ENCODE peak calls at places on chromosomes 11 and 22, in eight cellular contexts. K is OCI-LY7, P is fibroblast of lung, G is AG10803, N is AG04450, V is cardiac muscle cell, O is Caco-2, E is BE2C. R is an unnamed sample.

GRCh38 chr11:40130427-40130826 is 1329.0 kb downstream of the LRRC4C start:
- DNase-seq in K (no peak), P (no peak), G (no peak), N (no peak), V (peak), O (no peak), E (peak), R (no peak)

GRCh38 chr22:28108851-28109250 is 189.8 kb upstream of the PITPNB start:
- DNase-seq in K (no peak), P (no peak), G (no peak), N (no peak), V (no peak), O (no peak), E (no peak), R (no peak)

GRCh38 chr11:114738954-114739353 is 60.6 kb downstream of the NXPE2 start:
- DNase-seq in K (peak), P (peak), G (peak), N (peak), V (peak), O (peak), E (peak), R (peak)

GRCh38 chr22:20380486-20380885 is 13.5 kb upstream of the ZNF74 start:
- DNase-seq in K (no peak), P (no peak), G (no peak), N (no peak), V (no peak), O (no peak), E (no peak), R (no peak)

GRCh38 chr22:49322231-49322630 is 505.4 kb downstream of the BRD1 start:
- DNase-seq in K (no peak), P (no peak), G (no peak), N (no peak), V (no peak), O (no peak), E (no peak), R (no peak)

GRCh38 chr11:6219359-6219758 is 14.0 kb downstream of the C11orf42 start:
- DNase-seq in K (no peak), P (peak), G (peak), N (peak), V (no peak), O (no peak), E (no peak), R (peak)

GRCh38 chr11:83002047-83002446 is 69.7 kb downstream of the RAB30 start:
- DNase-seq in K (no peak), P (no peak), G (peak), N (no peak), V (no peak), O (no peak), E (no peak), R (no peak)

GRCh38 chr11:63537293-63538101 is 889 bp downstream of the PLAAT4 start:
- DNase-seq in K (no peak), P (peak), G (peak), N (no peak), V (no peak), O (no peak), E (no peak), R (peak)

GRCh38 chr11:112113539-112114457 is 27.1 kb downstream of the SDHD start:
- DNase-seq in K (peak), P (peak), G (peak), N (no peak), V (peak), O (no peak), E (no peak), R (peak)

GRCh38 chr11:69076129-69076791 is 27.5 kb downstream of the TPCN2 start:
- DNase-seq in K (no peak), P (peak), G (peak), N (peak), V (no peak), O (no peak), E (no peak), R (peak)

GRCh38 chr11:59534676-59535075 is 23.3 kb downstream of the OR4D9 start:
- DNase-seq in K (no peak), P (no peak), G (no peak), N (no peak), V (no peak), O (no peak), E (no peak), R (no peak)

DNA sequence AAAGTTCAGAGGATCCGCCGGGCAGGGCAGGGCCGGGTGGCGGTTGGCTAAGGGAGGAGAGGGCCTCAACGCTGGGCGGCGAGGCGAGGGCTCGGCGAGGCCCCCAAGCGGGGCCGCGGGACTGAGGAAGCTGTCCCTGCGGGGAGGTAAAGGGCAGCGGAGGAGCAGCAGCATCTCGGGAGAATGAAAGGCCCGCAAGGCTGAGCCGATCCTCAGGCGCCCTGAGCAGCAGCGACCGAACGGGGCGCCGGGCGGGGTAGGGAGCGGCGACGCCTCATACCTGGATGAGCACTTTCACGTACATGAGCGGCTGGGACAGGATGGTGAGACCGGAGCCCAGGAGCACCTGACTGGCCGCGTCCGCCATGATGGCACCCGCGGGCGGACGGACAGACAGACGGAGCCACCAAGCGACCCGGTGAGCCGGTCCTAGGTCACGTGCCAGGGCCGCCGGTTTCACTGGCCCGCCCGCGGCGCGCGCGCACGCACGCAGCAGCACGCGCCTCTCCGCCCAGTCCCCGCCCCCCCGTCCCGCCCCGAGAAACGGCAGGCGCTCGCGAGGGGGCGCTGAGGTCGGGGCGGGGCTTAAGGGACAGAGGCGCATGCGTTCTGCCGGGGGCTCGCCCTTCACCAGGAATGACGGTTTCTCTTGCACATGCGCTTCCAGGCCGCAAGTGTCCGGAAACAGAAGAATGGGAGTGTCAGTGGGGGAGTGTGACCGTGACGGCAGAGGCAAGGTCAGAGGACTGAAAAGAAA is at the start of gene MTCH2:
- DNase-seq in K (peak), P (peak), G (peak), N (peak), V (peak), O (peak), E (peak), R (peak)
- TF ChIP-seq CTCF in K (peak), P (no peak), G (no peak), N (peak), V (peak), O (no peak), E (no peak), R (no peak)

GRCh38 chr11:20536784-20537183 is 62.6 kb upstream of the SLC6A5 start:
- DNase-seq in K (no peak), P (no peak), G (no peak), N (no peak), V (no peak), O (no peak), E (peak), R (no peak)
- H3K4me3 ChIP-seq in K (no peak), P (no peak), G (no peak), N (no peak), V (no peak), O (no peak), E (no peak), R (no peak)

GRCh38 chr22:23894710-23895598 is 771 bp downstream of the MIF start:
- DNase-seq in K (peak), P (peak), G (peak), N (peak), V (peak), O (peak), E (peak), R (peak)
- TF ChIP-seq CTCF in K (peak), P (no peak), G (peak), N (peak), V (peak), O (no peak), E (peak), R (peak)

GRCh38 chr11:117095301-117096139 is 2.7 kb downstream of the SIK3 start:
- DNase-seq in K (no peak), P (peak), G (peak), N (no peak), V (no peak), O (no peak), E (no peak), R (peak)

GRCh38 chr11:117096973-117097566 is 1.2 kb downstream of the SIK3 start:
- DNase-seq in K (peak), P (no peak), G (no peak), N (no peak), V (no peak), O (no peak), E (no peak), R (no peak)

GRCh38 chr11:117094776-117095175 is 3.5 kb downstream of the SIK3 start:
- DNase-seq in K (no peak), P (peak), G (peak), N (no peak), V (no peak), O (no peak), E (no peak), R (no peak)

GRCh38 chr11:117097567-117098268 is 510 bp downstream of the SIK3 start:
- DNase-seq in K (peak), P (no peak), G (peak), N (no peak), V (peak), O (peak), E (peak), R (peak)

DNA sequence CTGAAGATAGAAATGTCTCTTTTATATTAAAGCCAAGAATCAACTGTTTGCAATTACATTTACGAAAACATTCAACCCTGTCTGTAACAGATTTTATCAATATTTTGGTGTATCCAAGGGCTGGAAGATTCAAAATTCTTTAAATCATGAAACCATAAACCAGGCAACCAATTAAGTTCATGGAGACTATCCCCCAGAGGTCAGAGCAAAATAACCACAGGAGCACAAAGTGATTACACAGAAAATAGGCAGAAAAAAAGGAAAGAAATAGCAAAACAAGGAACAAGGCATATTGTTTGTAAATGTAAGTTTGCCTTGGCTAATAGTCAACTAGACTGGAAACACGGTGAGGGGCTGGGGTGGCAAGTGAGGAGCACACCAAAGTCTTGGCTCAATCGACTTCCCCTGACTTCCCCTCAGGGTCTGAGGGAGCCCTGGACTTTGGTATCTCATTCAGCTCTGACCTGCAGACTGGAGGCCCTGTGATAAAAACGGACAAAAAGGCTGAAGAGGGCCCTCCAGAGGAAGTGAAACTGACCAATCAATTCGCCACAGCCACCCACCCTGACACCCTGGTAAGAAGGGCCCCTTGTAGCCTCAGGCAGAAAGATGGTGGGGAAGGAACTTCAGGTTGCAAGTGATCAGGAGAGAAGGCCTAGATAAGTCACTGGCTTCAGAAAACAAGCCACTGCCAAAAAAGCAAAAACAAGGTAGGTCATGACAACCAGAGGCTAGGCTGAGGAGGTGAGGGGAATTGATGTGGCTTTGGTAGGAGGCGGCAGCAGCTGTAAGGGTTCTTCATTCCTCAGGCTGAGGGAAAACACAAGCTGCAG is 1.9 kb downstream of the SIK3 start:
- DNase-seq in K (peak), P (peak), G (no peak), N (no peak), V (peak), O (peak), E (peak), R (peak)
- H3K4me3 ChIP-seq in K (peak), P (peak), G (peak), N (peak), V (peak), O (peak), E (peak), R (peak)

R was measured in fibroblast of villous mesenchyme.